ENCODE peak calls at places on chromosomes 13 and 19, in nine cellular contexts. E is stimulated activated CD4-positive, alpha-beta T cell treated with anti-CD3 and anti-CD28 coated beads, TNF-alpha, amount 100 ng/mL, for 48 hours; Y is HTR-8/SVneo; G is left ventricle myocardium inferior; P is T-helper 17 cell; Z is activated T-cell treated with anti-CD3 and anti-CD28 coated beads for 1 hour; T is stromal cell of bone marrow; B is EL; F is posterior cingulate gyrus. I is an unnamed sample.

GRCh38 chr13:101401196-101401595 is 15.1 kb downstream of the NALCN start:
- DNase-seq in B (peak), T (no peak), Y (no peak), F (no peak), Z (no peak), G (no peak), P (no peak), E (no peak), I (no peak)

GRCh38 chr19:33497151-33497777 is 24.3 kb downstream of the PEPD start:
- DNase-seq in Y (no peak), P (no peak), Z (no peak), G (no peak), E (no peak), B (no peak), F (no peak), T (no peak), I (no peak)

GRCh38 chr13:42969558-42970172 is 22.4 kb downstream of the EPSTI1 start:
- DNase-seq in Z (peak), F (peak), T (no peak), E (peak), B (peak), Y (peak), P (peak), G (peak), I (peak)

GRCh38 chr13:32126298-32126697 is 94.7 kb downstream of the FRY start:
- DNase-seq in F (no peak), Y (no peak), G (no peak), Z (no peak), B (peak), E (no peak), P (no peak), T (no peak), I (no peak)

GRCh38 chr13:19157461-19157860 is 24.2 kb downstream of the TUBA3C start:
- DNase-seq in Z (no peak), G (no peak), B (no peak), Y (no peak), E (no peak), F (no peak), T (no peak), P (no peak), I (no peak)

GRCh38 chr19:6997679-6998445 is 23.4 kb downstream of the MBD3L2B start:
- DNase-seq in E (no peak), T (no peak), G (no peak), Y (no peak), B (peak), Z (no peak), P (no peak), F (no peak), I (no peak)

GRCh38 chr13:112066624-112067004 is 335 bp upstream of the SOX1 start:
- DNase-seq in B (no peak), Y (no peak), T (no peak), P (no peak), F (no peak), Z (peak), G (peak), E (no peak), I (peak)

GRCh38 chr13:26540319-26540718 is 17.2 kb upstream of the WASF3 start:
- DNase-seq in B (no peak), P (no peak), E (no peak), Y (no peak), G (no peak), Z (no peak), T (no peak), F (no peak), I (no peak)

GRCh38 chr13:109160887-109161669 is 531.7 kb downstream of the MYO16 start:
- DNase-seq in F (no peak), G (no peak), P (no peak), T (no peak), Z (no peak), B (peak), E (no peak), Y (no peak), I (no peak)

GRCh38 chr13:98203641-98204326 is 26.7 kb upstream of the RNF113B start:
- DNase-seq in Y (no peak), T (no peak), E (no peak), F (no peak), P (no peak), B (peak), Z (no peak), G (no peak), I (no peak)

GRCh38 chr13:107864543-107865460 is 350.5 kb downstream of the LIG4 start:
- DNase-seq in F (no peak), P (no peak), Y (no peak), G (no peak), Z (no peak), B (no peak), T (peak), E (no peak), I (no peak)

GRCh38 chr13:113121183-113121927 is 1.2 kb upstream of the F10 start:
- DNase-seq in T (no peak), Z (no peak), E (no peak), G (no peak), Y (no peak), P (no peak), B (no peak), F (peak), I (no peak)

I was measured in head of caudate nucleus.